ENCODE peak calls at places on chromosomes 12 and 14, in four cellular contexts. A, F, I and L are unnamed samples.

GRCh38 chr12:105805730-105806390 is 332.9 kb downstream of the NUAK1 start:
- DNase-seq in A (no peak), F (no peak), I (no peak), L (no peak)

GRCh38 chr12:11763760-11764520 is 114.5 kb downstream of the ETV6 start:
- DNase-seq in A (no peak), F (no peak), I (no peak), L (no peak)

GRCh38 chr12:91774471-91774921 is 371.1 kb downstream of the BTG1 start:
- DNase-seq in A (no peak), F (no peak), I (no peak), L (peak; percentile 5)

GRCh38 chr12:91142184-91142583 is 30.9 kb upstream of the LUM start:
- DNase-seq in A (no peak), F (no peak), I (no peak), L (no peak)

GRCh38 chr14:72740966-72741835 is 152.7 kb downstream of the DPF3 start:
- DNase-seq in A (no peak), F (no peak), I (no peak), L (no peak)

GRCh38 chr12:85725991-85726390 is 110.2 kb downstream of the RASSF9 start:
- DNase-seq in A (no peak), F (no peak), I (no peak), L (no peak)

GRCh38 chr14:90509403-90509802 is 112.6 kb downstream of the CALM1 start:
- DNase-seq in A (no peak), F (no peak), I (no peak), L (no peak)

GRCh38 chr14:44895716-44896115 is 66.0 kb downstream of the KLHL28 start:
- DNase-seq in A (no peak), F (no peak), I (no peak), L (no peak)

GRCh38 chr12:66188584-66189475 is at the start of gene IRAK3:
- DNase-seq in A (peak; percentile 65), F (peak; percentile 10), I (peak; percentile 89), L (peak; percentile 44)

GRCh38 chr14:74019743-74020142 is 594 bp downstream of the BBOF1 start:
- DNase-seq in A (no peak), F (no peak), I (no peak), L (no peak)

GRCh38 chr12:55797068-55797467 is 20.5 kb downstream of the SARNP start:
- DNase-seq in A (no peak), F (no peak), I (no peak), L (no peak)

GRCh38 chr12:54337280-54337842 is 12.4 kb downstream of the COPZ1 start:
- DNase-seq in A (no peak), F (no peak), I (no peak), L (no peak)

GRCh38 chr14:84202486-84202885 is 1327.5 kb upstream of the FLRT2 start:
- DNase-seq in A (no peak), F (no peak), I (no peak), L (no peak)

GRCh38 chr14:58744951-58745350 is 107.2 kb downstream of the DACT1 start:
- DNase-seq in A (no peak), F (no peak), I (no peak), L (no peak)

GRCh38 chr14:58428011-58428807 is 690 bp downstream of the KIAA0586 start:
- DNase-seq in A (no peak), F (no peak), I (no peak), L (no peak)

GRCh38 chr12:10716704-10717315 is 6.3 kb downstream of the YBX3 start:
- DNase-seq in A (peak; percentile 73), F (no peak), I (peak; percentile 68), L (peak; percentile 60)

GRCh38 chr12:42119085-42119633 is 25.5 kb downstream of the GXYLT1 start:
- DNase-seq in A (no peak), F (no peak), I (no peak), L (no peak)

DNA sequence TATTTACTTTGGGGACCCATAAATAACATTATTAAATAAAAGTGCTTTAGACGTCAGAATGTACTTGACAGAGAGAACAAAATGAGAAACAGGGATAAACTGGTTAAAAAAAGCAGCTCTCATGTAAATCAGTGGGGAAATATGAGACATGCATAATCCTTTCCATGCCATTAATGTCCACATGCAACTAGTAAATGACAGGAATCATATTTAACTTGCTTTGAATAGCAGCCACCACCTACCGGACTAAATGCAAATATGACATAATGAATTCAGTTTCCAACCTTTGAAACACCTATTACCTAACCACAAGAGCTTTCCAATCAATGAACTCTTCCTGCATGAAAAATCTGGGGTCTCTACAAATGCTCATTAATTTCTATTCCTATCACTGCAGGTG is 19.6 kb downstream of the FGD6 start:
- DNase-seq in A (no peak), F (no peak), I (no peak), L (no peak)
- H3K4me1 ChIP-seq in A (peaks cover 13% of the 10 kb centered on the region), F (no peaks in the 10 kb centered on the region), I (peaks cover 13% of the 10 kb centered on the region), L (peaks cover 7% of the 10 kb centered on the region)

GRCh38 chr12:58894040-58894439 is 26.3 kb downstream of the LRIG3 start:
- DNase-seq in A (no peak), F (no peak), I (no peak), L (no peak)
- H3K9me3 ChIP-seq in A (no peaks in the 10 kb centered on the region), F (no peaks in the 10 kb centered on the region), I (no peaks in the 10 kb centered on the region), L (no peaks in the 10 kb centered on the region)

GRCh38 chr12:121849660-121850059 is 9.0 kb downstream of the HPD start:
- DNase-seq in A (no peak), F (no peak), I (no peak), L (no peak)

GRCh38 chr12:121843236-121843982 is 15.2 kb downstream of the HPD start:
- DNase-seq in A (no peak), F (no peak), I (no peak), L (no peak)

GRCh38 chr12:121845699-121846098 is 13.0 kb downstream of the HPD start:
- DNase-seq in A (no peak), F (no peak), I (no peak), L (no peak)

GRCh38 chr12:121849211-121849610 is 9.4 kb downstream of the HPD start:
- DNase-seq in A (no peak), F (no peak), I (no peak), L (no peak)
- H3K27ac ChIP-seq in A (no peak overlapping the region), F (no peak overlapping the region), I (no peak overlapping the region), L (no peak overlapping the region)

GRCh38 chr12:108568653-108569154 is 6.3 kb downstream of the ISCU start:
- DNase-seq in A (no peak), F (peak; percentile 23), I (no peak), L (no peak)
- H3K4me1 ChIP-seq in A (peaks cover 12% of the 10 kb centered on the region), F (peaks cover 64% of the 10 kb centered on the region), I (peaks cover 3% of the 10 kb centered on the region), L (peaks cover 9% of the 10 kb centered on the region)

GRCh38 chr12:44077293-44077692 is 241.4 kb downstream of the TMEM117 start:
- DNase-seq in A (no peak), F (no peak), I (no peak), L (no peak)

GRCh38 chr12:44078273-44078672 is 242.4 kb downstream of the TMEM117 start:
- DNase-seq in A (no peak), F (no peak), I (no peak), L (no peak)

GRCh38 chr12:44076892-44077291 is 241.0 kb downstream of the TMEM117 start:
- DNase-seq in A (no peak), F (no peak), I (no peak), L (no peak)
- H3K9me3 ChIP-seq in A (no peaks in the 10 kb centered on the region), F (no peaks in the 10 kb centered on the region), I (no peaks in the 10 kb centered on the region), L (no peaks in the 10 kb centered on the region)